ENCODE peak calls at places on chromosome 10, in five cellular contexts. V is iPS-NIHi11, G is lower lobe of right lung, Y is AG09309, F is HTR-8/SVneo. N is an unnamed sample.
A peak's percentile ranks its signal among the peaks of the same experiment; 100 is the strongest.

GRCh38 chr10:45673074-45673628 is 579 bp upstream of the ZFAND4 start:
- DNase-seq in V (peak; percentile 26), G (no peak), Y (no peak), F (no peak), N (no peak)

GRCh38 chr10:125083576-125083920 is 76.8 kb downstream of the CTBP2 start:
- DNase-seq in V (no peak), G (no peak), Y (no peak), F (no peak), N (no peak)

GRCh38 chr10:124683816-124684215 is 60.4 kb downstream of the FAM53B start:
- DNase-seq in V (no peak), G (no peak), Y (no peak), F (no peak), N (no peak)

GRCh38 chr10:96280859-96281258 is 9.5 kb upstream of the BLNK start:
- DNase-seq in V (no peak), G (no peak), Y (no peak), F (no peak), N (no peak)

GRCh38 chr10:81179805-81180452 is 642.2 kb downstream of the SH2D4B start:
- DNase-seq in V (peak; percentile 21), G (no peak), Y (no peak), F (peak; percentile 4), N (no peak)

GRCh38 chr10:110220383-110220782 is 13.0 kb downstream of the MXI1 start:
- DNase-seq in V (no peak), G (no peak), Y (no peak), F (no peak), N (no peak)

GRCh38 chr10:45373003-45373782 is 823 bp upstream of the ALOX5 start:
- DNase-seq in V (peak; percentile 39), G (peak; percentile 62), Y (no peak), F (no peak), N (no peak)

GRCh38 chr10:56823849-56824248 is 462.8 kb upstream of the ZWINT start:
- DNase-seq in V (peak; percentile 46), G (no peak), Y (no peak), F (no peak), N (no peak)